ENCODE peak calls at places on chromosomes 3 and 15, in ten cellular contexts. V is GM12864, H is heart left ventricle, K is mesothelial cell of epicardium, A is A549, S is A673, Q is RWPE1, U is HCT116, N is lung, X is fibroblast of mammary gland. J is an unnamed sample.

GRCh38 chr15:58980351-58980939 is 7.0 kb upstream of the RNF111 start:
- DNase-seq in V (peak; percentile 46), H (no peak), K (no peak), A (peak; percentile 50), S (peak; percentile 60), Q (peak; percentile 35), U (peak; percentile 32), N (no peak), X (peak; percentile 64), J (no peak)

GRCh38 chr3:181879926-181880325 is 168.2 kb downstream of the SOX2 start:
- DNase-seq in V (no peak), H (no peak), K (no peak), A (no peak), S (peak; percentile 44), Q (no peak), U (no peak), N (no peak), X (no peak), J (no peak)

GRCh38 chr3:44355634-44356033 is 17.1 kb downstream of the TCAIM start:
- DNase-seq in V (no peak), H (no peak), K (no peak), A (no peak), S (peak; percentile 62), Q (peak; percentile 50), U (no peak), N (no peak), X (peak; percentile 87), J (no peak)

GRCh38 chr3:52406791-52407510 is 38.0 kb downstream of the SEMA3G start:
- DNase-seq in V (no peak), H (peak; percentile 54), K (no peak), A (no peak), S (no peak), Q (no peak), U (no peak), N (no peak), X (no peak), J (no peak)

GRCh38 chr15:75131269-75131643 is 70.4 kb upstream of the C15orf39 start:
- DNase-seq in V (no peak), H (no peak), K (no peak), A (no peak), S (no peak), Q (no peak), U (no peak), N (no peak), X (peak; percentile 39), J (no peak)

GRCh38 chr15:66231421-66232266 is 21.9 kb downstream of the MEGF11 start:
- DNase-seq in V (no peak), H (no peak), K (no peak), A (no peak), S (no peak), Q (no peak), U (no peak), N (no peak), X (peak; percentile 50), J (no peak)

GRCh38 chr3:72657666-72658065 is 190.6 kb downstream of the SHQ1 start:
- DNase-seq in V (no peak), H (no peak), K (no peak), A (no peak), S (no peak), Q (no peak), U (no peak), N (no peak), X (no peak), J (peak; percentile 29)

GRCh38 chr3:77690284-77690869 is 650.5 kb downstream of the ROBO2 start:
- DNase-seq in V (no peak), H (no peak), K (no peak), A (no peak), S (no peak), Q (no peak), U (no peak), N (no peak), X (no peak), J (no peak)

GRCh38 chr3:49470714-49471420 is 800 bp downstream of the DAG1 start:
- DNase-seq in V (no peak), H (no peak), K (no peak), A (no peak), S (no peak), Q (no peak), U (no peak), N (no peak), X (no peak), J (no peak)

GRCh38 chr15:78454992-78455391 is 17.0 kb downstream of the IREB2 start:
- DNase-seq in V (no peak), H (no peak), K (no peak), A (no peak), S (no peak), Q (no peak), U (no peak), N (no peak), X (no peak), J (peak; percentile 16)

GRCh38 chr15:99507732-99508571 is 57.8 kb upstream of the MEF2A start:
- DNase-seq in V (peak; percentile 75), H (no peak), K (no peak), A (no peak), S (no peak), Q (no peak), U (no peak), N (no peak), X (peak; percentile 55), J (peak; percentile 38)

GRCh38 chr3:14110699-14111098 is 14.0 kb downstream of the CHCHD4 start:
- DNase-seq in V (no peak), H (no peak), K (no peak), A (no peak), S (no peak), Q (no peak), U (no peak), N (no peak), X (no peak), J (no peak)

GRCh38 chr3:14119166-14119510 is 5.5 kb downstream of the CHCHD4 start:
- DNase-seq in V (no peak), H (no peak), K (no peak), A (no peak), S (no peak), Q (no peak), U (no peak), N (no peak), X (no peak), J (no peak)

GRCh38 chr3:14118400-14119165 is 6.1 kb downstream of the CHCHD4 start:
- DNase-seq in V (no peak), H (no peak), K (peak; percentile 33), A (peak; percentile 26), S (peak; percentile 13), Q (no peak), U (no peak), N (no peak), X (peak; percentile 67), J (peak; percentile 2)

GRCh38 chr3:14117468-14118399 is 6.9 kb downstream of the CHCHD4 start:
- DNase-seq in V (no peak), H (no peak), K (peak; percentile 17), A (no peak), S (no peak), Q (no peak), U (no peak), N (peak; percentile 25), X (no peak), J (peak; percentile 0)

DNA sequence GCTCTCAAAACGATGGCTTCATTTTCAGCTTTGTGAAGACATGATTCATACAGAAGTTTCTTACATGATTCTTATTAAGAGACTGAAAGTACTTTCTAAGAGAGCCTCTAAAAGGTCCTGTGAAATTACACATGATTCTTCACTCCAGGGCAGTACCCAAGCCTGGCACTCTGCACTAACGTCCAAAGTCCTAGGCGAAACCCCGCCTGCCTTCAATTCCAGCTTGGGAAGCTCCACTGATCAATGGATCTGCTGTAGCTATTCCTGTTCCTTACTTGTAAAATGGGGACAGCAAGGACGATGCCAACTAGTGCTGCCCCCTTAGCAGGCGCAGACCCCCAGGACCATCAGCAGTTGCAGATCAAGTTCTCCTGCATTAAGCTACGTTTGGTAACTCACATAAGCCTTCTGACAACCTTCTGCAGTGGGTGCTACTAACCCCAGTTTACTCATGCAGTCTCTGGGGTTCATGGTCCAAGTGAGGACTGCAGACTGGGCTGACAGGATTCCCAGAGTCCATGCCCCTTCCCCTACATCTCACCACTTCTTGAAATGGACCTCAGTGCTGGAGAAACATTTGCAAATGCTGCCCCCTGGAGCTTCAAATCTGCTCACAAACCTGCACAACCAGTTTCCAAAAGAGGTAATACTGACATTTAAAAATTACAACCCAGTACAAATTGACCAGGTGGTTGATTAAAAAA is 10.6 kb downstream of the CHCHD4 start:
- DNase-seq in V (no peak), H (no peak), K (no peak), A (no peak), S (no peak), Q (no peak), U (no peak), N (no peak), X (no peak), J (no peak)
- TF ChIP-seq CTCF in V (no peak), H (no peak), K (peak; percentile 11), A (no peak), S (peak; percentile 48), Q (no peak), U (peak; percentile 28), N (no peak), X (peak; percentile 11), J (no peak)

DNA sequence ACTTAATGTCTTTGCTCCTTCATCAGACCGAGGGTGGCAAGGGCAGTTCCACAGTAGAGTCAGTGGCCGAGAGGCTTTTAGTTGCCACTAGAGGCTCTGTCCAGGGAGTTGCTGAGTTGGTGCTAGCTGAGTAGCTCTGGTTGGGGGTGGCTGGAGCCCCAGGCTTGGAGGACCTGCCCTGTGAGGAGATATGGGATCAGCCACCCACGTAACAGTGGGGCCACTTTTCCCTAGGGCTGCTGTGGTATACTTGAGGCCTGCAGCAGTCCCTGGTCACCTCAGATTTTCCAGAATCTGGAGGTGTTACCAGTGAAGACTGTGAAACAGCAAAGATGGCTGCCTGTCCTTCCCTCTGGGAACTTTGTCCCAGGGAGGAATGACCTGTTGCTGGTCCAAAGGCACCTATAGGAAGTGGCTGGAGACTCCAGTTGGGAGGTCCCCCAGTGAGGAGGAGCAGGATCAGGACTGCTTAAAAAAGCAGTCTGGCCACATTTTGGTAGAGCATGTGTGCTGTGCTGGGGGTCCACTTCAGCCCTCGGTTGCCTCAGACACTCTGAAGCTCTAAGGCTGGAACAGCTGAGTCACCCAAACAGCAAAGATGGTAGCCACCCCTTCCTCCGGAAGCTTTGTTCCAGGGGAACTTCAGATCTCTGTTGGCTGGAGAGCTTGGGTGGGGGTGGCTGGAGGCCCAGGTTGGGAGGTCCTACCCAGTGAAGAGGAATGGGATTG is 72.9 kb downstream of the AKAP13 start:
- DNase-seq in V (no peak), H (no peak), K (no peak), A (no peak), S (no peak), Q (no peak), U (no peak), N (no peak), X (peak; percentile 17), J (no peak)
- TF ChIP-seq CTCF in V (peak; percentile 21), H (no peak), K (no peak), A (no peak), S (no peak), Q (no peak), U (no peak), N (no peak), X (no peak), J (no peak)

GRCh38 chr15:88606437-88606794 is 14.7 kb upstream of the AEN start:
- DNase-seq in V (no peak), H (no peak), K (no peak), A (no peak), S (no peak), Q (no peak), U (no peak), N (no peak), X (no peak), J (no peak)
- TF ChIP-seq CTCF in V (no peak), H (no peak), K (no peak), A (no peak), S (no peak), Q (no peak), U (no peak), N (no peak), X (no peak), J (no peak)

GRCh38 chr3:54999159-54999558 is 71.3 kb upstream of the LRTM1 start:
- DNase-seq in V (no peak), H (no peak), K (no peak), A (peak; percentile 44), S (peak; percentile 46), Q (peak; percentile 45), U (no peak), N (no peak), X (peak; percentile 92), J (no peak)
- TF ChIP-seq CTCF in V (no peak), H (no peak), K (peak; percentile 34), A (peak; percentile 10), S (peak; percentile 39), Q (no peak), U (no peak), N (no peak), X (peak; percentile 58), J (no peak)

J was measured in GM20000.